ENCODE peak calls at places on chromosomes 16 and 17, in six cellular contexts. K is tibial nerve, E is esophagus squamous epithelium, J is endothelial cell of umbilical vein, F is lower leg skin, M is uterus. G is an unnamed sample.

GRCh38 chr17:31902693-31903092 is 1.2 kb upstream of the UTP6 start:
- DNase-seq in K (no peak), E (no peak), J (no peak), F (no peak), M (no peak), G (no peak)

GRCh38 chr16:69166221-69166833 is 20.6 kb upstream of the SNTB2 start:
- DNase-seq in K (no peak), E (no peak), J (peak), F (peak), M (peak), G (no peak)

GRCh38 chr17:73363788-73364522 is 52.2 kb upstream of the CDC42EP4 start:
- DNase-seq in K (no peak), E (no peak), J (no peak), F (no peak), M (no peak), G (no peak)

GRCh38 chr16:3971261-3971660 is 90.7 kb upstream of the CREBBP start:
- DNase-seq in K (no peak), E (no peak), J (no peak), F (no peak), M (no peak), G (peak)

GRCh38 chr17:50690887-50691549 is 16.7 kb downstream of the ANKRD40 start:
- DNase-seq in K (no peak), E (no peak), J (no peak), F (no peak), M (no peak), G (no peak)

GRCh38 chr16:67333315-67333714 is 6.7 kb downstream of the LRRC36 start:
- DNase-seq in K (no peak), E (no peak), J (no peak), F (no peak), M (no peak), G (no peak)

GRCh38 chr17:79818026-79818758 is 21.0 kb downstream of the CBX4 start:
- DNase-seq in K (no peak), E (no peak), J (no peak), F (no peak), M (no peak), G (no peak)

GRCh38 chr17:48571024-48571818 is 6.9 kb downstream of the HOXB4 start:
- DNase-seq in K (no peak), E (no peak), J (peak), F (no peak), M (no peak), G (no peak)

GRCh38 chr17:80195671-80196529 is 24.2 kb downstream of the SGSH start:
- DNase-seq in K (no peak), E (no peak), J (peak), F (no peak), M (no peak), G (peak)

GRCh38 chr16:11121083-11121482 is 134.9 kb downstream of the SOCS1 start:
- DNase-seq in K (no peak), E (no peak), J (peak), F (no peak), M (no peak), G (no peak)

GRCh38 chr16:10256855-10257641 is 74.8 kb upstream of the GRIN2A start:
- DNase-seq in K (peak), E (no peak), J (peak), F (no peak), M (peak), G (peak)

GRCh38 chr16:723695-724094 is 2.5 kb downstream of the CCDC78 start:
- DNase-seq in K (no peak), E (no peak), J (no peak), F (no peak), M (no peak), G (no peak)
- TF ChIP-seq POLR2A in K (no peak), E (no peak), J (no peak), F (no peak), M (no peak), G (no peak)

DNA sequence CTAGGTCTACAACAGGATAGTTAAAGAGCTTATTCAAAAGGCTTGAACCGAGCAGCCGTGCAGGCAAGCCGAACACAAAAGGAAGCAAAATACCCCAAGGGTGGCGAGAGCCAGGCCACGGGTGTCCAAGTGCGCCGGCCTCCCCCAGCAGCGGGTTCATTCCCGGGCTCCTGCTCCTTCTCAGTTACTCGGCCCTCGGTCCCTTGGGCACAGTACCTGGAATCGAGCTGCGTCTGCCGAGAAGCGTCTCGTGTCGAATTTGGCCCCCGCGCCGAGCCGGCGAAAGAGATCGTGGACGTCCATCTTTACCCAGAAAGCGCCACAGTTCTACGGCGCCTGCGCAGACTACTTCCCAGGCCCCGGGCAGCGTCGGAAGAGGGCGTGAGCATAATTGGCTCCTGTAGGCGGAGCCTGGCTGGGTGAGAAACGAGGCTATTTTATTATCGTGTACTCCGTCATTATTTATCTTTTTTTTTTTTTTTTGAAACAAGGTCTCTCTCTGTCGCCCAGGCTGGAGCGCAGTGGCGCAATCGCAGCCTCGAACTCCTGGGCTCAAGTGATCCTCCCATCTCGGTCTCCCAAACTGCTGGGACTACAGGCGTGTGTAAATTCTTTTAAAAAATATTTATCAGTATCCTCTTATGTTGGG is at the start of gene DDX52:
- DNase-seq in K (peak), E (peak), J (peak), F (peak), M (peak), G (peak)
- TF ChIP-seq POLR2A in K (peak), E (peak), J (peak), F (no peak), M (peak), G (peak)

GRCh38 chr17:7241047-7241733 is 1.1 kb downstream of the GABARAP start:
- DNase-seq in K (no peak), E (no peak), J (no peak), F (no peak), M (no peak), G (no peak)

GRCh38 chr17:7239091-7240027 is at the start of gene PHF23:
- DNase-seq in K (peak), E (peak), J (peak), F (peak), M (peak), G (peak)

GRCh38 chr17:7240375-7240774 is 1.1 kb upstream of the PHF23 start:
- DNase-seq in K (no peak), E (no peak), J (no peak), F (no peak), M (no peak), G (no peak)

GRCh38 chr17:7242717-7243576 is 698 bp upstream of the GABARAP start:
- DNase-seq in K (peak), E (peak), J (peak), F (peak), M (peak), G (peak)

GRCh38 chr17:7241783-7242716 is at the start of gene GABARAP:
- DNase-seq in K (peak), E (peak), J (peak), F (peak), M (peak), G (no peak)
- TF ChIP-seq POLR2A in K (peak), E (no peak), J (peak), F (peak), M (peak), G (peak)

DNA sequence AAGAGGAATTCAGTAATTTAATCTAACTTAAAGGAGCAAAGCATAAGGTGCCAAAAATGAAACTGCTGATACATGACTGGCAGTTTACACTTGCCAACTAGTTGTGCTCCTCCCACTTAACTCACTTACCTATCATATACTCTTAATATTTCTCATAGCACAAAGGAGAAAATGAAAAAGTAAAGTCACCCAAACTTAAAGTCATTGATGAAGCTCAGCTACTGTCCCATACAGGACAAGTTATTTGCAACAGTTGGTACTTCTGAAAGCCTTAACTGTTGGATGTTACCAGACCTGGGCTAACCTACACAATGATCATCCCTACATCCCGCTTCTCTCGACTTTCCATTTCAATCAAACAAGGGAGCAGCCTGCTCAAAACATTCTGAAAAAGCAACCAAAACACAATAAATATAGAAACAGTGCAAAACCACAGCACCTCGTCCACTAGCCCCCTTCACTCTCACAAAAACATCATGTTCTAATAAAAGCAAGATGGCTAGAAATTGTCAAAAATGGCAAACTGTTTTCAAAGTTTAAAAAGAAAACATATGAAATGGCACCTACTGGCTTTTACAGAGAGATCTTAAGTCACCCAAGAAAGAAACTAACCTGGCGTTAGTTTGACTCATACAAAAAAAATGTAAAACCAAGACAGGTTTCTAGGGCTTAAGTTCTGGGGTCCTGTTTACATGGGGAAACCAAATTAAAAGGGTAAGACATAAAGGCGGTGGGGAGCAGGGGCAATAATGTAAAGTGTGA is 868 bp downstream of the MED13 start:
- DNase-seq in K (no peak), E (no peak), J (peak), F (no peak), M (no peak), G (peak)
- TF ChIP-seq POLR2A in K (no peak), E (no peak), J (no peak), F (no peak), M (no peak), G (no peak)

GRCh38 chr16:57266531-57267268 is 17.8 kb downstream of the PLLP start:
- DNase-seq in K (no peak), E (no peak), J (peak), F (no peak), M (no peak), G (no peak)
- TF ChIP-seq POLR2A in K (no peak), E (no peak), J (no peak), F (no peak), M (no peak), G (no peak)

GRCh38 chr17:68290268-68290954 is 516 bp downstream of the SLC16A6 start:
- DNase-seq in K (no peak), E (no peak), J (no peak), F (peak), M (no peak), G (no peak)
- TF ChIP-seq POLR2A in K (no peak), E (no peak), J (no peak), F (no peak), M (no peak), G (no peak)

GRCh38 chr17:43907425-43907981 is at the start of gene MPP2:
- DNase-seq in K (peak), E (no peak), J (peak), F (peak), M (peak), G (peak)
- TF ChIP-seq POLR2A in K (peak), E (no peak), J (no peak), F (no peak), M (no peak), G (no peak)

G was measured in H54.